ENCODE peak calls at places on chromosomes 12 and 14, in seven cellular contexts. X is A549, W is HCT116, M is H1, R is IMR-90, A is K562, N is HepG2. B is an unnamed sample.

GRCh38 chr14:37592288-37593274 is 2.5 kb downstream of the FOXA1 start:
- DNase-seq in A (no peak), M (no peak), R (no peak), X (peak), W (no peak), N (no peak), B (no peak)

GRCh38 chr12:2317819-2318218 is 265.0 kb downstream of the CACNA1C start:
- DNase-seq in X (no peak), N (no peak), R (no peak), M (no peak), A (no peak), W (no peak), B (no peak)

GRCh38 chr14:20418501-20418909 is 5.2 kb upstream of the TEP1 start:
- DNase-seq in W (no peak), X (peak), N (peak), R (no peak), M (no peak), A (no peak), B (no peak)

GRCh38 chr12:119412811-119413794 is 78.6 kb downstream of the CCDC60 start:
- DNase-seq in N (peak), A (peak), X (peak), R (peak), W (peak), M (peak), B (no peak)

GRCh38 chr14:65387171-65387570 is 25.4 kb upstream of the FUT8 start:
- DNase-seq in R (no peak), M (no peak), N (no peak), A (no peak), X (no peak), W (no peak), B (no peak)

GRCh38 chr14:100305446-100306255 is 593 bp downstream of the SLC25A29 start:
- DNase-seq in W (no peak), R (no peak), A (peak), N (no peak), X (no peak), M (no peak), B (no peak)

GRCh38 chr12:110249716-110250225 is 31.3 kb upstream of the ATP2A2 start:
- DNase-seq in R (no peak), X (peak), M (no peak), N (peak), W (no peak), A (no peak), B (peak)

GRCh38 chr12:2739832-2740641 is 54.7 kb upstream of the FKBP4 start:
- DNase-seq in N (peak), A (no peak), W (no peak), M (no peak), X (peak), R (peak), B (no peak)

GRCh38 chr12:541676-542289 is 82.0 kb downstream of the B4GALNT3 start:
- DNase-seq in N (no peak), W (no peak), M (no peak), A (no peak), X (no peak), R (no peak), B (no peak)

GRCh38 chr12:118980407-118981014 is 830 bp upstream of the SRRM4 start:
- DNase-seq in R (no peak), M (no peak), W (no peak), A (no peak), N (no peak), X (no peak), B (no peak)

GRCh38 chr12:10366875-10367274 is 23.0 kb downstream of the KLRK1 start:
- DNase-seq in X (peak), N (peak), W (no peak), M (no peak), R (no peak), A (no peak), B (no peak)

GRCh38 chr12:67760586-67761275 is 112.2 kb downstream of the DYRK2 start:
- DNase-seq in R (peak), W (no peak), X (no peak), A (no peak), M (no peak), N (no peak), B (no peak)

GRCh38 chr12:93725531-93725930 is 48.4 kb downstream of the CRADD start:
- DNase-seq in M (no peak), R (no peak), N (no peak), X (no peak), W (no peak), A (no peak), B (no peak)

GRCh38 chr12:104740668-104741067 is 217.4 kb downstream of the SLC41A2 start:
- DNase-seq in R (no peak), X (no peak), N (no peak), W (no peak), A (no peak), M (no peak), B (peak)

GRCh38 chr14:23518716-23519115 is 32.8 kb downstream of the ZFHX2 start:
- DNase-seq in M (no peak), N (no peak), A (no peak), W (no peak), X (no peak), R (no peak), B (no peak)

GRCh38 chr12:64352181-64352580 is 38.4 kb downstream of the C12orf56 start:
- DNase-seq in R (no peak), W (no peak), X (peak), A (no peak), N (no peak), M (no peak), B (no peak)

GRCh38 chr14:101087614-101088394 is 184.3 kb upstream of the RTL1 start:
- DNase-seq in M (no peak), R (no peak), A (no peak), W (no peak), X (no peak), N (no peak), B (no peak)

GRCh38 chr14:34081576-34082136 is 130.8 kb upstream of the EGLN3 start:
- DNase-seq in R (peak), N (peak), X (peak), W (peak), M (no peak), A (no peak), B (no peak)

GRCh38 chr12:39442895-39443703 is at the start of gene KIF21A:
- DNase-seq in N (peak), R (peak), A (peak), X (peak), M (peak), W (peak), B (peak)

GRCh38 chr12:39440101-39440500 is 2.8 kb downstream of the KIF21A start:
- DNase-seq in R (no peak), N (no peak), A (no peak), M (no peak), X (no peak), W (no peak), B (no peak)

GRCh38 chr12:39440781-39441180 is 2.1 kb downstream of the KIF21A start:
- DNase-seq in R (no peak), A (no peak), X (peak), M (no peak), N (no peak), W (no peak), B (no peak)

GRCh38 chr12:39441963-39442894 is 691 bp downstream of the KIF21A start:
- DNase-seq in R (no peak), X (peak), A (peak), M (no peak), N (peak), W (no peak), B (no peak)

DNA sequence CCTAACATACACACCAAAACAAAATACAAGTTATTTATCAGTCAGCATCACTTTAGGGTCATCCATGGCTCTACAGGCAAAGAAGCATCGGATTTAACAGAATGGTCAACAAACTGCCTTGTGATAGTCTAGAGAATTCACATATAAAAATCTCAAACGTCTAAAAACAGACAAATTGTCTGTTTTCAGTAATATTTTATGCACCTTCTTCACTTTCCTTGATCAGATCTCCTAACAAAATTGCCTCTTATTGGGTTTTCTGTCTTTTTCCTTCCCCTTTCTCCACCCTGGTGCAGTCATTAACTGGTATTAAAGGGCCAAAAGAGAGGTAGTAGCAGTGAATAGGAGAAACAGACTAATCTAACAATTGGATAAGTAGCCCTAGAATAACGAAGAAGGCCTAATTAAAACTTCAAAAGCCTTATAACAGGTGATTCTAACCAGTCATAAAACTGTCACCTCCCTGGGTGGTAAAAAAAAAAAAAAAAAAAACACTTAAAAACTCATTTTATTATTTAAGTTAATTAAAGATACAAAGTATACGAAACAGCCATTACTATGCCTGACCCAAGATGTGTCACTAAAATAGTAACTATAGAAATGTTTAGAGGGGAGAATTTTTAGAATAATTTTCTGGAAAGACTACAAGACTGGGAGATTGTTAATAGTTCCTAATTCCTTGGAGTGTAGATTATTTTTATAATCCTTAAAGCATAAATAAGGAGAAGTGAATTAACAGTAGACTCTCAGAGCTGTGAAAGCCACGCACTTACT is 1.5 kb downstream of the KIF21A start:
- DNase-seq in W (no peak), X (no peak), R (no peak), M (no peak), A (no peak), N (no peak), B (no peak)
- H3K4me3 ChIP-seq in W (peak), X (peak), R (no peak), M (peak), A (peak), N (peak), B (peak)

GRCh38 chr12:107884769-107885694 is 110.5 kb downstream of the ASCL4 start:
- DNase-seq in X (peak), A (peak), R (peak), W (peak), N (peak), M (no peak), B (no peak)
- TF ChIP-seq CEBPB in X (no peak), A (no peak), R (no peak), W (no peak), N (no peak), M (no peak), B (no peak)

GRCh38 chr14:61320806-61321384 is 484 bp upstream of the PRKCH start:
- DNase-seq in R (no peak), A (no peak), N (no peak), M (no peak), W (no peak), X (no peak), B (no peak)
- H3K4me3 ChIP-seq in R (peak), A (peak), N (peak), M (peak), W (peak), X (peak), B (peak)

GRCh38 chr14:90894241-90894640 is 78.0 kb upstream of the TTC7B start:
- DNase-seq in N (no peak), M (no peak), R (no peak), X (no peak), W (no peak), A (no peak), B (no peak)
- TF ChIP-seq CEBPB in N (no peak), M (no peak), R (no peak), X (no peak), W (no peak), A (no peak), B (no peak)

GRCh38 chr12:122895290-122895689 is 634 bp downstream of the VPS37B start:
- DNase-seq in A (no peak), R (no peak), M (no peak), N (no peak), W (no peak), X (no peak), B (no peak)
- H3K4me3 ChIP-seq in A (peak), R (peak), M (peak), N (peak), W (peak), X (peak), B (peak)

DNA sequence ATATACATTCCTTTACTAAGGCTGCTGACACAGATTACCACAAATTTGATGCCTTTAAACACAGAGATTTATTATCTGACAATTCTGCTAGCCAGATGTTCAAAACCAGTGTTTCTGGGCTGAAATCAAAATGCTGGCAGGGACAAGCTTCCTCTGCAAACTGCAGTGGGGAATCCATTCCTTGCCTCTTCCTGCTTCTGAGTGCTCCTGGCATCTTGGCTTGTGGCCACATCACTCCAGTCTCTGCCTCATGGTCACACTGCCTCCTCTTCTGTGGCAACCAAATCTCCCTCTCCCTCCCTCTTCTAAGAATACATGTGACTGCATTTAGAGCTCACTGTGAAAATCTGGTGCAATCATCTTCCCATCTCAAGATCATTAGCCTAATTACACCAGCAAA is 235.7 kb downstream of the TTC8 start:
- DNase-seq in X (no peak), M (no peak), A (no peak), W (no peak), R (peak), N (no peak), B (no peak)
- TF ChIP-seq CEBPB in X (no peak), M (no peak), A (no peak), W (no peak), R (no peak), N (no peak), B (no peak)

DNA sequence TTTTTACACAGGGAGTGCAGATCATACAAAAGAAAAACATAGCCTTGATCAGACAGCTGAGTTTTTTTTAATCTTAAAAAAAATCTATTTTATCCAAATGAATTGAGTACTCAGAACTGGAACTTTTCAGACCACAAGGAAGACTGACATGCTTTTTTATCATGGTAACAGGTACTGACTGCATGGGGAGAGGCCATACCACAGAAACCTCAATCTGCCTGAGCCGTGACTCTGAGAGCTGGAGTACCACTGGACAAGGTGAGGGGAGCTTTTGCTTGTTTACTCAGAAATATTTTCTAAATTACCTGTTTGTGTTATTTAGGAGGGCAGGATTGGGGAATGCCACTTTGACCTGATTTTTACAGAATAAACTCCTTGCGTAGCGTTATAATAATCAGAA is 143.9 kb downstream of the ALX1 start:
- DNase-seq in M (no peak), R (no peak), W (no peak), A (no peak), X (no peak), N (no peak), B (no peak)
- H3K4me3 ChIP-seq in M (no peak), R (no peak), W (no peak), A (no peak), X (no peak), N (no peak), B (no peak)

GRCh38 chr12:50525422-50525821 is 20.6 kb downstream of the DIP2B start:
- DNase-seq in R (no peak), M (no peak), A (no peak), N (no peak), X (no peak), W (no peak), B (no peak)
- TF ChIP-seq CEBPB in R (no peak), M (no peak), A (no peak), N (no peak), X (no peak), W (no peak), B (no peak)

GRCh38 chr14:103521438-103521961 is 1.1 kb downstream of the CKB start:
- DNase-seq in R (no peak), N (no peak), A (peak), W (no peak), X (no peak), M (no peak), B (no peak)
- H3K4me3 ChIP-seq in R (peak), N (peak), A (peak), W (peak), X (peak), M (peak), B (peak)

DNA sequence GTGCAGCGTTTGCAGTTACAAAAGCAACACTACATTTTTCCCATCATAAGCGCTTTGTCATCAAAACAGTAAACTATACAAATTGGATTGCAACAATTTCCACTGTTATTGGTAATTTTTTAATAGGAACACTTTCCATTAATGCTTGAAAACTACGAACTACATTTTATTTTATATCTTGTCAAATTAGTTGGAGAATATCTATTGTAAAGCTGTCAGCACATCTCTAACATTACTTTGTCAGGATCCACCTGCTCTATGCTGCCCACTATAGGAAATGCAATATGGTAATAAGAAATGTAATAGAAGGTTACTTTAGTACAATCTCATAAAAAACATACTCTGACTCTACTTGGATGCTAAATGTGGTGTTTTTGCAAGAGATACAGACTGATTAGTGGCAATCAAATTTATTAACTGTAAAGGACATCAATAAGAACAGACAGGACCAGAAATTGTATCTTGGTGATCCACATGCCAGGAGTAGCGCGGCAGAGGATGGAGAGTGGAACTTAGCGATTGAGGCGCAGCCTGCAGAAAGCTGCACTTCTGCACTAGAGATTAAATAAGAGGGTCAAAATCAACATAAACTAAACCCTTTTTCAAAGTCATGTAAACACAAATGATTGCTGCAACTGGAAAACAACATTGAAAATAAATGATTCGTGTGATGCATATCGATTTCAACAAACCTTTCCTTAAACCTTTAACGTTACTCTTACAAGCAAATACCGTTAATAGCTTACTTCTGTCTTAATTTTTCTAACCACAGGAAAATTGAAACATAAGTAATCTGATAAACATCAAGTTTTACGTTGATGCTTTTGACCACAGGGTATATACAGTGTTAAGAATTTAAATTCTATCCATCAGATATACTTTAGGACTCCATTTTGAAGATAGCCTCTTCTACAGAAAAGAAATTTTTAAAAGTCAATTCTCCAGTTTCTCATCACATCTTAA is 3.6 kb upstream of the ARID2 start:
- DNase-seq in M (no peak), A (peak), W (no peak), X (peak), N (peak), R (peak), B (no peak)
- TF ChIP-seq CEBPB in M (no peak), A (no peak), W (no peak), X (no peak), N (no peak), R (no peak), B (no peak)